ENCODE peak calls at places on chromosomes 2 and 18, in ten cellular contexts. One of them, this sample, is unnamed.

GRCh38 chr2:222518570-222519381 is 94.4 kb downstream of the SGPP2 start:
- DNase-seq in stomach: peak
- DNase-seq in GM12891: no peak
- DNase-seq in GM12878: no peak
- DNase-seq in prostate gland: peak
- DNase-seq in endothelial cell of umbilical vein: no peak
- DNase-seq in transverse colon: peak
- DNase-seq in spleen: no peak
- DNase-seq in HCT116: peak
- DNase-seq in sigmoid colon: no peak
- DNase-seq in this sample: no peak

GRCh38 chr2:237885931-237886701 is 26.7 kb downstream of the RAMP1 start:
- DNase-seq in GM12891: no peak
- DNase-seq in endothelial cell of umbilical vein: no peak
- DNase-seq in prostate gland: no peak
- DNase-seq in sigmoid colon: peak
- DNase-seq in transverse colon: peak
- DNase-seq in HCT116: no peak
- DNase-seq in GM12878: no peak
- DNase-seq in stomach: no peak
- DNase-seq in spleen: peak
- DNase-seq in this sample: no peak

GRCh38 chr2:240663791-240664190 is 18.9 kb downstream of the AQP12B start:
- DNase-seq in prostate gland: no peak
- DNase-seq in transverse colon: no peak
- DNase-seq in stomach: no peak
- DNase-seq in HCT116: no peak
- DNase-seq in GM12891: no peak
- DNase-seq in sigmoid colon: peak
- DNase-seq in endothelial cell of umbilical vein: no peak
- DNase-seq in spleen: no peak
- DNase-seq in GM12878: no peak
- DNase-seq in this sample: no peak

GRCh38 chr18:56910967-56911366 is 235.9 kb upstream of the BOD1L2 start:
- DNase-seq in stomach: no peak
- DNase-seq in GM12891: no peak
- DNase-seq in GM12878: no peak
- DNase-seq in endothelial cell of umbilical vein: no peak
- DNase-seq in prostate gland: no peak
- DNase-seq in transverse colon: no peak
- DNase-seq in sigmoid colon: no peak
- DNase-seq in HCT116: no peak
- DNase-seq in spleen: no peak
- DNase-seq in this sample: no peak

GRCh38 chr2:27420996-27421395 is 7.4 kb upstream of the NRBP1 start:
- DNase-seq in GM12891: no peak
- DNase-seq in stomach: no peak
- DNase-seq in spleen: no peak
- DNase-seq in HCT116: no peak
- DNase-seq in sigmoid colon: no peak
- DNase-seq in transverse colon: no peak
- DNase-seq in GM12878: no peak
- DNase-seq in prostate gland: no peak
- DNase-seq in endothelial cell of umbilical vein: no peak
- DNase-seq in this sample: no peak

GRCh38 chr2:239894276-239894675 is 130.9 kb downstream of the NDUFA10 start:
- DNase-seq in transverse colon: no peak
- DNase-seq in GM12891: no peak
- DNase-seq in sigmoid colon: no peak
- DNase-seq in GM12878: no peak
- DNase-seq in stomach: peak
- DNase-seq in endothelial cell of umbilical vein: no peak
- DNase-seq in prostate gland: no peak
- DNase-seq in HCT116: no peak
- DNase-seq in spleen: peak
- DNase-seq in this sample: no peak

GRCh38 chr2:18266188-18266587 is 294.3 kb downstream of the RDH14 start:
- DNase-seq in HCT116: no peak
- DNase-seq in GM12891: no peak
- DNase-seq in endothelial cell of umbilical vein: no peak
- DNase-seq in sigmoid colon: no peak
- DNase-seq in spleen: no peak
- DNase-seq in transverse colon: no peak
- DNase-seq in prostate gland: no peak
- DNase-seq in stomach: no peak
- DNase-seq in GM12878: no peak
- DNase-seq in this sample: no peak

GRCh38 chr2:23988371-23988770 is 21.5 kb upstream of the MFSD2B start:
- DNase-seq in transverse colon: no peak
- DNase-seq in spleen: no peak
- DNase-seq in GM12891: no peak
- DNase-seq in prostate gland: no peak
- DNase-seq in HCT116: no peak
- DNase-seq in sigmoid colon: no peak
- DNase-seq in GM12878: no peak
- DNase-seq in endothelial cell of umbilical vein: peak
- DNase-seq in stomach: no peak
- DNase-seq in this sample: no peak

GRCh38 chr2:35228584-35228983 is 1127.0 kb upstream of the CRIM1 start:
- DNase-seq in GM12878: no peak
- DNase-seq in endothelial cell of umbilical vein: no peak
- DNase-seq in spleen: no peak
- DNase-seq in GM12891: no peak
- DNase-seq in transverse colon: no peak
- DNase-seq in prostate gland: no peak
- DNase-seq in HCT116: no peak
- DNase-seq in sigmoid colon: no peak
- DNase-seq in stomach: no peak
- DNase-seq in this sample: no peak

GRCh38 chr2:50529600-50530218 is 502.2 kb downstream of the NRXN1 start:
- DNase-seq in GM12891: peak
- DNase-seq in endothelial cell of umbilical vein: peak
- DNase-seq in HCT116: peak
- DNase-seq in prostate gland: no peak
- DNase-seq in stomach: no peak
- DNase-seq in sigmoid colon: no peak
- DNase-seq in GM12878: no peak
- DNase-seq in spleen: no peak
- DNase-seq in transverse colon: no peak
- DNase-seq in this sample: no peak

GRCh38 chr2:201363857-201364560 is 6.9 kb upstream of the FLACC1 start:
- DNase-seq in GM12891: no peak
- DNase-seq in spleen: no peak
- DNase-seq in transverse colon: no peak
- DNase-seq in stomach: no peak
- DNase-seq in prostate gland: peak
- DNase-seq in sigmoid colon: no peak
- DNase-seq in endothelial cell of umbilical vein: peak
- DNase-seq in HCT116: peak
- DNase-seq in GM12878: peak
- DNase-seq in this sample: no peak

GRCh38 chr2:715847-716573 is 38.8 kb upstream of the TMEM18 start:
- DNase-seq in spleen: no peak
- DNase-seq in stomach: no peak
- DNase-seq in HCT116: peak
- DNase-seq in GM12878: no peak
- DNase-seq in endothelial cell of umbilical vein: no peak
- DNase-seq in prostate gland: no peak
- DNase-seq in sigmoid colon: no peak
- DNase-seq in GM12891: no peak
- DNase-seq in transverse colon: no peak
- DNase-seq in this sample: no peak

GRCh38 chr2:111178730-111179405 is 58.2 kb downstream of the BCL2L11 start:
- DNase-seq in sigmoid colon: no peak
- DNase-seq in GM12891: no peak
- DNase-seq in prostate gland: no peak
- DNase-seq in spleen: peak
- DNase-seq in HCT116: no peak
- DNase-seq in stomach: no peak
- DNase-seq in endothelial cell of umbilical vein: no peak
- DNase-seq in GM12878: no peak
- DNase-seq in transverse colon: no peak
- DNase-seq in this sample: no peak

GRCh38 chr2:140353541-140353940 is 1573.4 kb upstream of the NXPH2 start:
- DNase-seq in sigmoid colon: no peak
- DNase-seq in prostate gland: no peak
- DNase-seq in GM12878: no peak
- DNase-seq in spleen: no peak
- DNase-seq in endothelial cell of umbilical vein: no peak
- DNase-seq in transverse colon: no peak
- DNase-seq in GM12891: no peak
- DNase-seq in HCT116: no peak
- DNase-seq in stomach: no peak
- DNase-seq in this sample: no peak

GRCh38 chr2:204260162-204260877 is 285.0 kb upstream of the PARD3B start:
- DNase-seq in stomach: peak
- DNase-seq in HCT116: peak
- DNase-seq in endothelial cell of umbilical vein: peak
- DNase-seq in sigmoid colon: peak
- DNase-seq in spleen: no peak
- DNase-seq in transverse colon: peak
- DNase-seq in GM12878: no peak
- DNase-seq in prostate gland: peak
- DNase-seq in GM12891: peak
- DNase-seq in this sample: peak

GRCh38 chr2:216316743-216317142 is 55.5 kb downstream of the MARCHF4 start:
- DNase-seq in spleen: no peak
- DNase-seq in GM12878: no peak
- DNase-seq in HCT116: no peak
- DNase-seq in transverse colon: no peak
- DNase-seq in GM12891: no peak
- DNase-seq in prostate gland: no peak
- DNase-seq in stomach: no peak
- DNase-seq in sigmoid colon: no peak
- DNase-seq in endothelial cell of umbilical vein: no peak
- DNase-seq in this sample: no peak

GRCh38 chr2:28449126-28449488 is 46.8 kb upstream of the PLB1 start:
- DNase-seq in stomach: no peak
- DNase-seq in endothelial cell of umbilical vein: no peak
- DNase-seq in GM12878: no peak
- DNase-seq in spleen: no peak
- DNase-seq in sigmoid colon: peak
- DNase-seq in prostate gland: no peak
- DNase-seq in HCT116: no peak
- DNase-seq in transverse colon: no peak
- DNase-seq in GM12891: no peak
- DNase-seq in this sample: no peak
- TF ChIP-seq POLR2A in stomach: no peak
- TF ChIP-seq POLR2A in endothelial cell of umbilical vein: no peak
- TF ChIP-seq POLR2A in GM12878: no peak
- TF ChIP-seq POLR2A in spleen: no peak
- TF ChIP-seq POLR2A in sigmoid colon: no peak
- TF ChIP-seq POLR2A in prostate gland: no peak
- TF ChIP-seq POLR2A in HCT116: no peak
- TF ChIP-seq POLR2A in transverse colon: no peak
- TF ChIP-seq POLR2A in GM12891: no peak
- TF ChIP-seq POLR2A in this sample: no peak

GRCh38 chr2:47054036-47054555 is 101.0 kb downstream of the STPG4 start:
- DNase-seq in GM12878: no peak
- DNase-seq in transverse colon: no peak
- DNase-seq in endothelial cell of umbilical vein: no peak
- DNase-seq in HCT116: no peak
- DNase-seq in prostate gland: no peak
- DNase-seq in stomach: no peak
- DNase-seq in spleen: no peak
- DNase-seq in GM12891: no peak
- DNase-seq in sigmoid colon: no peak
- DNase-seq in this sample: no peak
- TF ChIP-seq POLR2AphosphoS5 in GM12878: no peak
- TF ChIP-seq POLR2AphosphoS5 in transverse colon: no peak
- TF ChIP-seq POLR2AphosphoS5 in endothelial cell of umbilical vein: no peak
- TF ChIP-seq POLR2AphosphoS5 in HCT116: no peak
- TF ChIP-seq POLR2AphosphoS5 in prostate gland: no peak
- TF ChIP-seq POLR2AphosphoS5 in stomach: no peak
- TF ChIP-seq POLR2AphosphoS5 in spleen: no peak
- TF ChIP-seq POLR2AphosphoS5 in GM12891: no peak
- TF ChIP-seq POLR2AphosphoS5 in sigmoid colon: no peak
- TF ChIP-seq POLR2AphosphoS5 in this sample: no peak

DNA sequence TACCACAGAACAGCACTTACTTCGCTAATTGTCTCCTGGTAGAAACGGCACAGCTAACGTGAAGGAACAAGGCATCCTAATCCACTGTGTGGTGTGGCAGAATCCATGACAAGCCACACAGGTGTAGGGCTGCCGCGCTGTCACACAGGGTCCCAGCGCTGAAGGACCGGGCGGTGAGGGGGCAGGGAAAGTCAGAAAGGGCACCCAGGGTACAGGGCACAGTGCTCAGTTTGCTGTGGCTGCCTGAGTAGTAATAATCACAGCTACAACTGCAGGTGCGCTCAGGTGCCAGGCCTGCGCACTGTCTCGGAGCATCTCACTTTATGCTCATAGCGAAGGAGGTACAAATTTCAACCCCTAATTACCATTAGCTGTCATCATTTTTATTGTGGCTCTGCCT is 55.2 kb upstream of the CAB39 start:
- DNase-seq in prostate gland: no peak
- DNase-seq in GM12891: no peak
- DNase-seq in endothelial cell of umbilical vein: no peak
- DNase-seq in transverse colon: no peak
- DNase-seq in HCT116: no peak
- DNase-seq in sigmoid colon: no peak
- DNase-seq in GM12878: no peak
- DNase-seq in stomach: no peak
- DNase-seq in spleen: no peak
- DNase-seq in this sample: no peak
- TF ChIP-seq POLR2A in prostate gland: no peak
- TF ChIP-seq POLR2A in GM12891: no peak
- TF ChIP-seq POLR2A in endothelial cell of umbilical vein: no peak
- TF ChIP-seq POLR2A in transverse colon: no peak
- TF ChIP-seq POLR2A in HCT116: no peak
- TF ChIP-seq POLR2A in sigmoid colon: no peak
- TF ChIP-seq POLR2A in GM12878: no peak
- TF ChIP-seq POLR2A in stomach: no peak
- TF ChIP-seq POLR2A in spleen: no peak
- TF ChIP-seq POLR2A in this sample: no peak

DNA sequence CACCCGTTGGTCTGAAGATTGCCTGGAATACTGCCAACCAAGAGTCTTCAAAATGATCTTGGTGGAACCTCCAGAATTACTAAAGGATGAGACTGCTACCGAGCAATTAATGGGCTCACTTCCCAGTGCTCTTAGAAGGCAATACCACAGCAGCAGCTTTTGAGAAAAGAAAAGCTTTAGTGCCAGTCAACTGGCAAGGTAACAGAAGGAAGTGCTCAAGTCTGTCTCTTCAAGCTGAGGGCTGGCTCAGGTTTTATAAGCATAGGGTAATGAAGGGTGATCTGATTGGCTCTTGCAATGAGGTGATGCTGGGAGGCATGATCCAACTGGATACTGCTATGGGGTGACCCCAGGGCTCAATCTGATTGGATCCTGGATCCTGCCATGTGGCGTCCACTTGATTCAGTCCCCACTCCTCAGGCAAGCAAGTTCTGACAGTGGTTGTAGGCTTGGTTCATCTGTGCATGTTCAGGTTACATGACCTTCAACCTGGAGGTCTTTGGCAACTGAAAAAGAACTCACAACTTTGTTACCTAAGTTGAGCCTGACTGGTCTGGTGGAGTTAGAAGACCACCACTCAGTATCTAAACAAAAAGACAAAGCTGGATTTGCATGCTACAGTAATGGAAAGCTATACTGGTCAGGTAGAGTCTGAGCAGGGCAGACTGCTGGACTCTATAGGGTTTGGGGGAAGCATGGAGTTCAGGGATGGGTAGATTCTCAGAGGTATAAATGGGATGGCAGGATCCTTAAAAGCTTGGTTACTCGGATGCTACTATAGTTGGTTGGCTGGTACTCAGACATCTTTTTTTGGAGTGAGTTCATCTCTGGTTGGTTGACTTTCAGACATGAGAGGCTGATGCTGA is 14.0 kb upstream of the RIF1 start:
- DNase-seq in HCT116: no peak
- DNase-seq in GM12878: no peak
- DNase-seq in spleen: no peak
- DNase-seq in endothelial cell of umbilical vein: no peak
- DNase-seq in GM12891: no peak
- DNase-seq in sigmoid colon: no peak
- DNase-seq in stomach: no peak
- DNase-seq in transverse colon: no peak
- DNase-seq in prostate gland: no peak
- DNase-seq in this sample: no peak
- TF ChIP-seq POLR2AphosphoS5 in HCT116: no peak
- TF ChIP-seq POLR2AphosphoS5 in GM12878: no peak
- TF ChIP-seq POLR2AphosphoS5 in spleen: no peak
- TF ChIP-seq POLR2AphosphoS5 in endothelial cell of umbilical vein: no peak
- TF ChIP-seq POLR2AphosphoS5 in GM12891: no peak
- TF ChIP-seq POLR2AphosphoS5 in sigmoid colon: no peak
- TF ChIP-seq POLR2AphosphoS5 in stomach: no peak
- TF ChIP-seq POLR2AphosphoS5 in transverse colon: no peak
- TF ChIP-seq POLR2AphosphoS5 in prostate gland: no peak
- TF ChIP-seq POLR2AphosphoS5 in this sample: no peak